ENCODE peak calls at places on chromosomes 2 and 18, in eight cellular contexts. F, E, H, V, X, K, I and D are unnamed samples.

GRCh38 chr2:130729311-130730299 is 735 bp downstream of the GPR148 start:
- DNase-seq in F (no peak), E (no peak), H (no peak), V (no peak), X (no peak), K (no peak), I (no peak), D (no peak)

GRCh38 chr2:105241443-105241842 is at the start of gene GPR45:
- DNase-seq in F (no peak), E (no peak), H (no peak), V (no peak), X (no peak), K (no peak), I (no peak), D (no peak)

GRCh38 chr2:145729993-145730770 is 1210.3 kb upstream of the ZEB2 start:
- DNase-seq in F (no peak), E (no peak), H (no peak), V (no peak), X (no peak), K (no peak), I (no peak), D (no peak)

GRCh38 chr2:18749912-18750526 is 160.7 kb upstream of the NT5C1B start:
- DNase-seq in F (peak; percentile 26), E (peak; percentile 73), H (peak; percentile 12), V (peak; percentile 60), X (peak; percentile 21), K (peak; percentile 20), I (peak; percentile 82), D (no peak)

GRCh38 chr18:28018361-28018760 is 158.6 kb downstream of the CDH2 start:
- DNase-seq in F (no peak), E (no peak), H (no peak), V (no peak), X (no peak), K (no peak), I (no peak), D (no peak)

GRCh38 chr2:241069821-241070281 is 32.2 kb downstream of the MTERF4 start:
- DNase-seq in F (no peak), E (no peak), H (no peak), V (no peak), X (no peak), K (no peak), I (no peak), D (no peak)

GRCh38 chr2:39228413-39229209 is 15.2 kb downstream of the CDKL4 start:
- DNase-seq in F (no peak), E (no peak), H (no peak), V (no peak), X (no peak), K (no peak), I (peak; percentile 14), D (no peak)

GRCh38 chr2:235378261-235378660 is 115.6 kb upstream of the AGAP1 start:
- DNase-seq in F (no peak), E (no peak), H (no peak), V (no peak), X (no peak), K (no peak), I (peak; percentile 15), D (no peak)

GRCh38 chr18:63319383-63320040 is at the start of gene BCL2:
- DNase-seq in F (no peak), E (peak; percentile 57), H (no peak), V (peak; percentile 7), X (no peak), K (no peak), I (peak; percentile 47), D (no peak)

GRCh38 chr2:137199751-137200150 is 434.4 kb downstream of the THSD7B start:
- DNase-seq in F (no peak), E (no peak), H (no peak), V (no peak), X (no peak), K (no peak), I (no peak), D (no peak)

GRCh38 chr2:112150851-112151250 is 12.7 kb downstream of the FBLN7 start:
- DNase-seq in F (no peak), E (no peak), H (no peak), V (no peak), X (no peak), K (no peak), I (no peak), D (peak; percentile 25)

GRCh38 chr18:59446012-59446411 is 86.9 kb upstream of the LMAN1 start:
- DNase-seq in F (no peak), E (peak; percentile 52), H (no peak), V (peak; percentile 44), X (no peak), K (no peak), I (peak; percentile 79), D (no peak)

GRCh38 chr2:74501335-74502071 is 2.1 kb upstream of the LBX2 start:
- DNase-seq in F (no peak), E (no peak), H (peak; percentile 25), V (no peak), X (no peak), K (no peak), I (no peak), D (no peak)

GRCh38 chr2:3672861-3673670 is 15.1 kb downstream of the ALLC start:
- DNase-seq in F (no peak), E (no peak), H (no peak), V (no peak), X (no peak), K (no peak), I (no peak), D (no peak)

GRCh38 chr2:47360937-47361336 is 42.0 kb upstream of the MSH2 start:
- DNase-seq in F (no peak), E (peak; percentile 81), H (no peak), V (peak; percentile 63), X (no peak), K (no peak), I (peak; percentile 30), D (no peak)

GRCh38 chr18:68387246-68387645 is 327.7 kb downstream of the TMX3 start:
- DNase-seq in F (no peak), E (no peak), H (no peak), V (no peak), X (no peak), K (no peak), I (no peak), D (no peak)

DNA sequence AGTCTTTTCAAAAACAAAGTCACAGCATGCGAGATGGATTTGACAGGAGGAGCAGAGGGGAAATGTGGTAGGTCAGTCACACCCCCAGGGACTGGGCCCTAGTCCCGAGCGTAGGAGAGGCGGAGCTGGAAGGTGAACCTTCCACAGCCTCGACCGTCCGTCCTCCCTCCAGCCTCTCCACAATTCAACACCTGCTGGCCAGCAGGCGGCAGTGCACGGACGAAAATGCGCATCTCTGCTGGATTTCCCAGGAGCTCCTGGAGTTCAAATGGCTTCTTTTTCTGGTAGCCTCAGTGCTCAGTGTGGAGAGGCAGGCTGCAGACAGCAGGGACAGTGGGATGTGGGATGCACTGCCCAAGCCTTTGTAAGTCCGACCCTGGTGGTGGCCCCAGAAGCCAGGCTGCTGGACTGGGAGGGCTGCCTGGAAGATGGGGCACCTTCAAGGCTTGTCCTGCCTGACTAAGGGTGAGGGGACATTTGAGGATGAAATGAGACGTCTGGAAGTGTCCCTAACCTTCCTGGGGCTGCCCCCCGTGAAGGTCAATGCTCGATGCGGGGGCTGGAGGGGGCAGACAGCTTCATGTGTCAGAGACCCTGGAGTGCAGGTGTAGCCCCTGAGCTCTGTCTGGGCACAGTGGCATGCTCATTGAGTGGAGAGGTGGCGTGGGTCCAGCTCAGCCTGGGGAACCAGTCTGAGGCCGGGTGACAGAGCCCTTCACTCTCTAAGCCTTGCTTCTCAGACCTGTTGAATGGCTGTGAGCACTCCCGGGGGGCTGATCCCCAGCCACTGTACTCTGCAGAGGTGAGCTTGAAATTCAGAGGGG is 189.5 kb downstream of the TFCP2L1 start:
- DNase-seq in F (peak; percentile 73), E (peak; percentile 64), H (peak; percentile 66), V (peak; percentile 60), X (peak; percentile 55), K (peak; percentile 58), I (peak; percentile 85), D (no peak)
- TF ChIP-seq CTCF in F (peak; percentile 52), E (peak; percentile 87), H (peak; percentile 51), V (peak; percentile 88), X (peak; percentile 45), K (peak; percentile 76), I (peak; percentile 92), D (peak; percentile 65)

GRCh38 chr18:75161629-75162028 is 47.3 kb downstream of the PTGR3 start:
- DNase-seq in F (peak; percentile 52), E (no peak), H (peak; percentile 47), V (no peak), X (peak; percentile 35), K (peak; percentile 38), I (peak; percentile 8), D (no peak)
- TF ChIP-seq CTCF in F (no peak), E (no peak), H (no peak), V (peak; percentile 13), X (peak; percentile 19), K (peak; percentile 21), I (no peak), D (no peak)

GRCh38 chr2:153873062-153874048 is 1.6 kb downstream of the GALNT13 start:
- DNase-seq in F (no peak), E (no peak), H (no peak), V (no peak), X (no peak), K (no peak), I (no peak), D (no peak)

GRCh38 chr2:153872311-153873061 is 764 bp downstream of the GALNT13 start:
- DNase-seq in F (no peak), E (no peak), H (no peak), V (no peak), X (no peak), K (no peak), I (no peak), D (no peak)

GRCh38 chr2:153866595-153866994 is 5.1 kb upstream of the GALNT13 start:
- DNase-seq in F (no peak), E (no peak), H (no peak), V (no peak), X (no peak), K (no peak), I (no peak), D (no peak)

GRCh38 chr2:153871231-153872221 is at the start of gene GALNT13:
- DNase-seq in F (peak; percentile 7), E (peak; percentile 70), H (no peak), V (no peak), X (peak; percentile 14), K (no peak), I (peak; percentile 1), D (peak; percentile 42)

DNA sequence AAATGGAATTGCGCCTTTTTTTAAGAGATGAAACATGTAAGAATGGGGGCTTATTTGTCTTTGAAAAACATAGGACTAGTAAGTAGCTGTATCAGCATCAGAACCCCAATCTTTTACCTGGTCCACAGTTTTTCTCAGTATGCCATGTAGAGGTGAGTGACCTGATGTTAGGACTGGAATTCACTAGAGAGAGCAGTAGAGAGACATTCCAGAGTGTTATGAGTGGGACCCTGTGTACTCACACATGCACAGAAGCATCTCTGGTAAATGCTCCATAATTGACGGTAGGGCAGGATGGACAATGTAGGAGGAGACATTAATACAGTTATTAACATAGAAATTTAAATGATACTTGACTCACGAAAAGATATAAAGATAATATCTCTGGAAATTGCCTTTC is 1.4 kb upstream of the GALNT13 start:
- DNase-seq in F (no peak), E (no peak), H (no peak), V (no peak), X (no peak), K (no peak), I (no peak), D (no peak)
- TF ChIP-seq CTCF in F (no peak), E (peak; percentile 14), H (no peak), V (no peak), X (no peak), K (no peak), I (no peak), D (no peak)

DNA sequence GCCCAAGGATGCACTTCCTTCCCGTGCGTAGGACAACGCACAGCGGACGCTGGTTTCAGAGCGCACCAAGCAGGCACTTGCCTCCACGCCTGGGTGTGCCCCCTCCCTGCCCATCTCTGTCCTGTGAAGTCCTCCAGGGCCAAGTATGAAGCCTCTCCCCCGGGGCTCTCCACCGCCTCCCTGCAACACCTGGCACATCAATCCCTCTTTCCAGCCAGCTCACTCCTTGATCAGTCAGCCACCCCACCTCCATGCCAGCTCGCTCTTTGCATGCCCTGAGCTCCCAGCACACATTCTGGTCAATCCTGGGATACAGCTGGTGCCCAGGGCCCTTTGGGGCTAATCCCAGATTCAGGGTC is 16.3 kb upstream of the PRLH start:
- DNase-seq in F (no peak), E (no peak), H (no peak), V (no peak), X (no peak), K (no peak), I (no peak), D (no peak)
- TF ChIP-seq CTCF in F (no peak), E (no peak), H (no peak), V (no peak), X (no peak), K (no peak), I (no peak), D (no peak)